ENCODE peak calls at places on chromosomes 2 and 18, in eight cellular contexts. D is Panc1, N is HepG2, B is upper lobe of left lung, T is HCT116, R is GM12878, Z is K562, Y is GM23338. O is an unnamed sample.
A peak's percentile ranks its signal among the peaks of the same experiment; 100 is the strongest.

GRCh38 chr2:66494708-66495107 is 59.8 kb downstream of the MEIS1 start:
- ATAC-seq in N (no peak), D (no peak), Y (no peak), T (no peak), B (peak; percentile 62), R (no peak), Z (no peak), O (peak; percentile 51)

GRCh38 chr2:112031916-112032582 is 23.0 kb upstream of the TMEM87B start:
- ATAC-seq in N (peak; percentile 56), D (no peak), B (peak; percentile 67), Y (peak; percentile 78), Z (peak; percentile 24), T (no peak), R (peak; percentile 41), O (peak; percentile 70)

GRCh38 chr2:126392889-126393288 is 263.1 kb upstream of the GYPC start:
- ATAC-seq in Z (no peak), B (no peak), D (no peak), Y (no peak), N (no peak), T (no peak), R (no peak), O (no peak)

GRCh38 chr2:135890830-135891229 is 14.6 kb upstream of the MCM6 start:
- ATAC-seq in D (no peak), B (peak; percentile 38), N (no peak), T (no peak), Z (no peak), Y (no peak), R (no peak), O (no peak)

GRCh38 chr2:228762565-228762964 is 508.5 kb downstream of the PID1 start:
- ATAC-seq in B (no peak), D (no peak), Z (no peak), Y (no peak), N (no peak), R (no peak), T (no peak), O (no peak)

GRCh38 chr2:212721026-212721451 is 182.4 kb upstream of the ERBB4 start:
- ATAC-seq in D (no peak), T (no peak), Y (no peak), B (peak; percentile 19), N (no peak), R (no peak), Z (no peak), O (no peak)

GRCh38 chr2:41937921-41938708 is 109.7 kb upstream of the PKDCC start:
- ATAC-seq in D (no peak), N (no peak), B (no peak), R (no peak), Z (no peak), T (no peak), Y (peak; percentile 28), O (no peak)

GRCh38 chr18:41370740-41371623 is 584.1 kb upstream of the PIK3C3 start:
- ATAC-seq in T (no peak), Z (no peak), N (no peak), R (no peak), Y (no peak), B (no peak), D (no peak), O (no peak)

GRCh38 chr2:10097352-10098148 is 17.3 kb upstream of the CYS1 start:
- ATAC-seq in Y (peak; percentile 97), R (peak; percentile 96), T (peak; percentile 99), D (peak; percentile 97), N (peak; percentile 98), Z (peak; percentile 98), B (peak; percentile 95), O (peak; percentile 94)

GRCh38 chr18:56756971-56757370 is 105.8 kb downstream of the WDR7 start:
- ATAC-seq in B (peak; percentile 35), R (no peak), Y (no peak), Z (no peak), D (no peak), T (no peak), N (no peak), O (no peak)

GRCh38 chr2:7057865-7058400 is 140.7 kb downstream of the RNF144A start:
- ATAC-seq in R (peak; percentile 82), N (no peak), D (no peak), B (peak; percentile 49), Y (no peak), T (no peak), Z (no peak), O (no peak)

GRCh38 chr2:60489269-60489668 is 64.2 kb downstream of the BCL11A start:
- ATAC-seq in Y (no peak), Z (no peak), D (no peak), B (no peak), N (no peak), T (no peak), R (no peak), O (no peak)

GRCh38 chr2:23249348-23249747 is 135.6 kb upstream of the KLHL29 start:
- ATAC-seq in Z (no peak), T (no peak), D (no peak), N (no peak), Y (no peak), B (peak; percentile 90), R (no peak), O (peak; percentile 77)

GRCh38 chr2:96792772-96793749 is 23.0 kb upstream of the CNNM3 start:
- ATAC-seq in N (peak; percentile 86), T (no peak), D (peak; percentile 28), Y (no peak), Z (peak; percentile 67), R (no peak), B (no peak), O (no peak)

GRCh38 chr18:48023334-48024008 is 93.0 kb upstream of the SMAD2 start:
- ATAC-seq in T (peak; percentile 75), D (peak; percentile 71), Z (peak; percentile 64), B (peak; percentile 6), Y (peak; percentile 70), N (peak; percentile 54), R (peak; percentile 35), O (peak; percentile 31)

GRCh38 chr2:208072250-208072892 is 47.0 kb upstream of the PLEKHM3 start:
- ATAC-seq in T (peak; percentile 98), R (peak; percentile 97), N (peak; percentile 93), Z (peak; percentile 97), D (peak; percentile 96), B (peak; percentile 82), Y (peak; percentile 97), O (peak; percentile 68)

GRCh38 chr2:71843391-71843850 is 304.2 kb downstream of the CYP26B1 start:
- ATAC-seq in D (peak; percentile 69), B (peak; percentile 86), T (peak; percentile 94), Y (no peak), N (no peak), Z (no peak), R (no peak), O (peak; percentile 60)

GRCh38 chr2:189204322-189204941 is 24.9 kb upstream of the COL5A2 start:
- ATAC-seq in R (peak; percentile 72), D (peak; percentile 72), Z (peak; percentile 58), T (peak; percentile 68), B (no peak), Y (no peak), N (no peak), O (no peak)

GRCh38 chr2:174984561-174984960 is 20.6 kb downstream of the CHN1 start:
- ATAC-seq in B (no peak), D (no peak), Z (no peak), T (no peak), R (no peak), Y (no peak), N (no peak), O (no peak)
- TF ChIP-seq POLR2AphosphoS5 in B (no peak), D (no peak), Z (no peak), T (no peak), R (no peak), Y (no peak), N (no peak), O (no peak)

DNA sequence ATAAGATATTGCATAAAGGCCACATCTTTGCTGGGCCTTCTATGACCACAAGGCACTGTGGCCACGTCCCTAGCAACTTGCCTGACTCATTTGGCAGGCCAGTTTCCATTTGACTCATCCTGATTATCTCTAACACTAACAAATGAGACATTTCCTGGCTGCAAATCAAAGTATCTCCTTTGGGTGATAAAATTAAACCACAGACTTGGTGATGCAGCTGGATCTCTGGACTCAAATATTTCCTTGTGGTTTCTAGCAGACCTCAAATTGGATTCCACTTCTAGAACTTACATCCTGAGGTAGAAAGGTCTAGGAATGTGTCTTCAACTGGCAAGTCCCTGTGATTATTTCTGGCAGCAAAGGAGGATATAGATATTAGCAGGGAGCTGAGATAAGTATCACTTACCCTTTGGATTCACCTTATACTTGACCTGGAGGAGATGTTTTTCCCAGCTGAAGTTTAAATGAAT is 167.9 kb upstream of the NXPH2 start:
- ATAC-seq in N (no peak), R (peak; percentile 84), D (peak; percentile 94), T (peak; percentile 82), B (peak; percentile 93), Y (no peak), Z (no peak), O (no peak)
- TF ChIP-seq POLR2AphosphoS5 in N (no peak), R (no peak), D (no peak), T (peak; percentile 80), B (no peak), Y (no peak), Z (no peak), O (no peak)

DNA sequence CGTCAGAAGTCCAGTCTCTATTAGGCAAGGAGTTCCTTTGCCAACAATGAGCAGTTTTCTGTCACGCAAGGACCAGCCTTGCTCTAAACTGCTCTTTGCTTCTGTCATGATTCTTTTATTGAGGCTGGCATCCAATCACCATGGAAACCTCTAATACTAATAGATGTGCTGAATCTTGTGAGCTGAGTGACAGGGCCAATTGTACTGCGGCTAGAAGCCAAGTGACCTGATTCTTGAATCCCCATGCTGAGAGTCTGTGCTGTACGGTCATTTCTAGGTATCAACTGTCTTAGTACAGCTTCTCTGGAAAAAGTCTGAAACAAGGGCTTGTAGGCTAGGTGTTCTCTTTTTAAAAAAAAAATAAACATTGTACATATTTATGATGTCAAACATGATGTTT is 395.6 kb downstream of the RND3 start:
- ATAC-seq in N (no peak), T (no peak), Z (no peak), B (no peak), R (no peak), Y (no peak), D (no peak), O (no peak)
- TF ChIP-seq POLR2AphosphoS5 in N (no peak), T (no peak), Z (no peak), B (no peak), R (no peak), Y (no peak), D (no peak), O (no peak)

GRCh38 chr2:151632993-151633592 is 101.2 kb downstream of the NEB start:
- ATAC-seq in Y (no peak), T (peak; percentile 73), Z (peak; percentile 86), D (no peak), N (peak; percentile 72), B (no peak), R (peak; percentile 72), O (no peak)

GRCh38 chr2:151634726-151635467 is 99.4 kb downstream of the NEB start:
- ATAC-seq in Z (no peak), R (no peak), Y (no peak), B (no peak), N (no peak), D (no peak), T (no peak), O (no peak)

GRCh38 chr2:151627368-151627767 is 106.9 kb downstream of the NEB start:
- ATAC-seq in N (no peak), Y (no peak), D (no peak), T (no peak), R (no peak), B (no peak), Z (no peak), O (no peak)

DNA sequence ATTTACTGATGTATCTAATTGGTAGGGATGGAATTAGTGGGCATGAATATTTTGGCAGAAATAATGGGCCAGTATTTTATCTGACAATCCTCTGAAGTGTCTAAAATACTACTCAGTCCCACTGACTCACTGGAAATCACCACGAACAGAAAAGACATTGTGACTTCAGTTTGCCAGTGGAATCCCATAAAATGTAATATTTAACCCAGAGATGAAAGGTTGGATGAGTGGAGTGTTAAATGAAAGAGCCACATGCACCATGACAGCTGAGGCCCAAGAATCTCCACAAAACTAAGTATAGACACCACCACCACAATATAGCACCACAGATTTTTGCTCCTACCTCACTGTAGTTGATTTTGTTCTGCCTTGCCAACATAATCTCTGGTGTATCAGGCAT is 103.9 kb downstream of the NEB start:
- ATAC-seq in R (no peak), Z (no peak), D (no peak), B (no peak), Y (no peak), N (peak; percentile 68), T (no peak), O (no peak)
- TF ChIP-seq POLR2AphosphoS5 in R (no peak), Z (no peak), D (no peak), B (no peak), Y (no peak), N (no peak), T (no peak), O (no peak)

O was measured in gastroesophageal sphincter.